ENCODE peak calls at places on chromosomes 11 and 22, in ten cellular contexts. One of them, this sample, is unnamed.

GRCh38 chr11:61587951-61588695 is 7.2 kb upstream of the SYT7 start:
- DNase-seq in IMR-90: no peak
- DNase-seq in spleen: peak; percentile 83
- DNase-seq in PC-3: peak; percentile 62
- DNase-seq in epithelial cell of prostate: no peak
- DNase-seq in caudate nucleus: peak; percentile 53
- DNase-seq in heart right ventricle: peak; percentile 66
- DNase-seq in H9: peak; percentile 93
- DNase-seq in K562: peak; percentile 79
- DNase-seq in lower lobe of right lung: peak; percentile 72
- DNase-seq in this sample: peak; percentile 71

GRCh38 chr22:17706451-17706900 is 67.8 kb downstream of the BID start:
- DNase-seq in IMR-90: peak; percentile 93
- DNase-seq in spleen: no peak
- DNase-seq in PC-3: peak; percentile 83
- DNase-seq in epithelial cell of prostate: peak; percentile 86
- DNase-seq in caudate nucleus: peak; percentile 35
- DNase-seq in heart right ventricle: peak; percentile 35
- DNase-seq in H9: peak; percentile 41
- DNase-seq in K562: peak; percentile 33
- DNase-seq in lower lobe of right lung: no peak
- DNase-seq in this sample: peak; percentile 86

GRCh38 chr11:100612766-100613165 is 74.3 kb upstream of the ARHGAP42 start:
- DNase-seq in IMR-90: no peak
- DNase-seq in spleen: no peak
- DNase-seq in PC-3: peak; percentile 8
- DNase-seq in epithelial cell of prostate: no peak
- DNase-seq in caudate nucleus: no peak
- DNase-seq in heart right ventricle: no peak
- DNase-seq in H9: no peak
- DNase-seq in K562: no peak
- DNase-seq in lower lobe of right lung: no peak
- DNase-seq in this sample: no peak

GRCh38 chr11:57001674-57002401 is 13.1 kb downstream of the OR5AK2 start:
- DNase-seq in IMR-90: peak; percentile 21
- DNase-seq in spleen: no peak
- DNase-seq in PC-3: peak; percentile 40
- DNase-seq in epithelial cell of prostate: no peak
- DNase-seq in caudate nucleus: no peak
- DNase-seq in heart right ventricle: no peak
- DNase-seq in H9: no peak
- DNase-seq in K562: peak; percentile 28
- DNase-seq in lower lobe of right lung: no peak
- DNase-seq in this sample: no peak

GRCh38 chr11:15309296-15309695 is 194.6 kb downstream of the INSC start:
- DNase-seq in IMR-90: no peak
- DNase-seq in spleen: no peak
- DNase-seq in PC-3: no peak
- DNase-seq in epithelial cell of prostate: no peak
- DNase-seq in caudate nucleus: no peak
- DNase-seq in heart right ventricle: no peak
- DNase-seq in H9: no peak
- DNase-seq in K562: no peak
- DNase-seq in lower lobe of right lung: no peak
- DNase-seq in this sample: no peak

GRCh38 chr11:84514436-84514835 is 1112.7 kb downstream of the DLG2 start:
- DNase-seq in IMR-90: no peak
- DNase-seq in spleen: no peak
- DNase-seq in PC-3: no peak
- DNase-seq in epithelial cell of prostate: no peak
- DNase-seq in caudate nucleus: no peak
- DNase-seq in heart right ventricle: no peak
- DNase-seq in H9: no peak
- DNase-seq in K562: no peak
- DNase-seq in lower lobe of right lung: no peak
- DNase-seq in this sample: no peak

GRCh38 chr11:73314121-73314948 is 6.3 kb downstream of the ARHGEF17 start:
- DNase-seq in IMR-90: peak; percentile 72
- DNase-seq in spleen: no peak
- DNase-seq in PC-3: no peak
- DNase-seq in epithelial cell of prostate: no peak
- DNase-seq in caudate nucleus: peak; percentile 65
- DNase-seq in heart right ventricle: peak; percentile 54
- DNase-seq in H9: no peak
- DNase-seq in K562: peak; percentile 42
- DNase-seq in lower lobe of right lung: peak; percentile 75
- DNase-seq in this sample: no peak

GRCh38 chr22:26362471-26362870 is 66.6 kb upstream of the ASPHD2 start:
- DNase-seq in IMR-90: peak; percentile 6
- DNase-seq in spleen: no peak
- DNase-seq in PC-3: no peak
- DNase-seq in epithelial cell of prostate: no peak
- DNase-seq in caudate nucleus: no peak
- DNase-seq in heart right ventricle: no peak
- DNase-seq in H9: no peak
- DNase-seq in K562: no peak
- DNase-seq in lower lobe of right lung: no peak
- DNase-seq in this sample: no peak

GRCh38 chr11:121648306-121648705 is 195.5 kb upstream of the SORL1-AS1 start:
- DNase-seq in IMR-90: no peak
- DNase-seq in spleen: no peak
- DNase-seq in PC-3: no peak
- DNase-seq in epithelial cell of prostate: no peak
- DNase-seq in caudate nucleus: no peak
- DNase-seq in heart right ventricle: no peak
- DNase-seq in H9: no peak
- DNase-seq in K562: no peak
- DNase-seq in lower lobe of right lung: no peak
- DNase-seq in this sample: no peak

GRCh38 chr11:100830295-100830694 is 143.2 kb downstream of the ARHGAP42 start:
- DNase-seq in IMR-90: no peak
- DNase-seq in spleen: no peak
- DNase-seq in PC-3: no peak
- DNase-seq in epithelial cell of prostate: no peak
- DNase-seq in caudate nucleus: no peak
- DNase-seq in heart right ventricle: no peak
- DNase-seq in H9: no peak
- DNase-seq in K562: no peak
- DNase-seq in lower lobe of right lung: no peak
- DNase-seq in this sample: no peak

GRCh38 chr11:35303596-35304392 is 115.6 kb downstream of the SLC1A2 start:
- DNase-seq in IMR-90: peak; percentile 79
- DNase-seq in spleen: no peak
- DNase-seq in PC-3: peak; percentile 14
- DNase-seq in epithelial cell of prostate: no peak
- DNase-seq in caudate nucleus: peak; percentile 47
- DNase-seq in heart right ventricle: peak; percentile 41
- DNase-seq in H9: no peak
- DNase-seq in K562: no peak
- DNase-seq in lower lobe of right lung: peak; percentile 61
- DNase-seq in this sample: no peak

GRCh38 chr22:27206001-27206746 is 548.8 kb downstream of the MIAT start:
- DNase-seq in IMR-90: peak; percentile 73
- DNase-seq in spleen: no peak
- DNase-seq in PC-3: no peak
- DNase-seq in epithelial cell of prostate: no peak
- DNase-seq in caudate nucleus: no peak
- DNase-seq in heart right ventricle: no peak
- DNase-seq in H9: no peak
- DNase-seq in K562: no peak
- DNase-seq in lower lobe of right lung: no peak
- DNase-seq in this sample: no peak

GRCh38 chr22:39090426-39091064 is 6.5 kb upstream of the APOBEC3H start:
- DNase-seq in IMR-90: no peak
- DNase-seq in spleen: peak; percentile 94
- DNase-seq in PC-3: peak; percentile 96
- DNase-seq in epithelial cell of prostate: peak; percentile 70
- DNase-seq in caudate nucleus: no peak
- DNase-seq in heart right ventricle: no peak
- DNase-seq in H9: no peak
- DNase-seq in K562: no peak
- DNase-seq in lower lobe of right lung: peak; percentile 60
- DNase-seq in this sample: peak; percentile 73

GRCh38 chr11:48099916-48100446 is 116.6 kb upstream of the OR4B1 start:
- DNase-seq in IMR-90: no peak
- DNase-seq in spleen: no peak
- DNase-seq in PC-3: no peak
- DNase-seq in epithelial cell of prostate: no peak
- DNase-seq in caudate nucleus: no peak
- DNase-seq in heart right ventricle: no peak
- DNase-seq in H9: no peak
- DNase-seq in K562: no peak
- DNase-seq in lower lobe of right lung: no peak
- DNase-seq in this sample: no peak

GRCh38 chr22:18965526-18966421 is 29.7 kb upstream of the PRODH start:
- DNase-seq in IMR-90: no peak
- DNase-seq in spleen: no peak
- DNase-seq in PC-3: no peak
- DNase-seq in epithelial cell of prostate: no peak
- DNase-seq in caudate nucleus: peak; percentile 40
- DNase-seq in heart right ventricle: no peak
- DNase-seq in H9: no peak
- DNase-seq in K562: no peak
- DNase-seq in lower lobe of right lung: peak; percentile 30
- DNase-seq in this sample: no peak

GRCh38 chr22:36298118-36298517 is 45.2 kb downstream of the APOL1 start:
- DNase-seq in IMR-90: no peak
- DNase-seq in spleen: peak; percentile 30
- DNase-seq in PC-3: no peak
- DNase-seq in epithelial cell of prostate: no peak
- DNase-seq in caudate nucleus: no peak
- DNase-seq in heart right ventricle: no peak
- DNase-seq in H9: no peak
- DNase-seq in K562: no peak
- DNase-seq in lower lobe of right lung: no peak
- DNase-seq in this sample: no peak
- H3K27ac ChIP-seq in IMR-90: no peak overlapping the region
- H3K27ac ChIP-seq in spleen: peak overlapping the region; percentile 64
- H3K27ac ChIP-seq in PC-3: no peak overlapping the region
- H3K27ac ChIP-seq in epithelial cell of prostate: no peak overlapping the region
- H3K27ac ChIP-seq in caudate nucleus: no peak overlapping the region
- H3K27ac ChIP-seq in heart right ventricle: no peak overlapping the region
- H3K27ac ChIP-seq in H9: no peak overlapping the region
- H3K27ac ChIP-seq in K562: no peak overlapping the region
- H3K27ac ChIP-seq in lower lobe of right lung: no peak overlapping the region
- H3K27ac ChIP-seq in this sample: peak overlapping the region; percentile 33

DNA sequence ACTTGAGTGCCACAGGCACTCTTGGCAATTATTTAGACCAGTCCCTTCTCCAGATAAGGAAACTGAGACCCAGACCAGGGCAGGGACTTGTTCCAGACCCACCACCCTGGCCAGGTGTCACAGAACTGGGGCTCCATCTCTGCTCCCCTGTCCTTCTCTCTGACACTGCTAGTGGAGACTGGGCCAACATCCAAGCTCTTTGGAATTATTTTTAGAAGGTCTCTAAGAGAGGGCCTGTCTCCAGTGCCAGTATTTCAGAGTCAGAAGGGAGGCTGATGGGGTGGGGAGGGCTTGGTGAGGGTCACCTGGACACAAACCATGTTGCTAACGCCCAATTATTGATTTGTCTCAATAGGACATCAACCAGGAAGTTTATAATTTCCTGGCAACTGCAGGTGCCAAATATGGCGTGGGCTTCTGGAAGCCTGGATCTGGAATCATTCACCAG is 32.7 kb downstream of the POLR3H start:
- DNase-seq in IMR-90: no peak
- DNase-seq in spleen: no peak
- DNase-seq in PC-3: no peak
- DNase-seq in epithelial cell of prostate: no peak
- DNase-seq in caudate nucleus: no peak
- DNase-seq in heart right ventricle: peak; percentile 63
- DNase-seq in H9: no peak
- DNase-seq in K562: no peak
- DNase-seq in lower lobe of right lung: no peak
- DNase-seq in this sample: no peak
- H3K27ac ChIP-seq in IMR-90: no peak overlapping the region
- H3K27ac ChIP-seq in spleen: no peak overlapping the region
- H3K27ac ChIP-seq in PC-3: no peak overlapping the region
- H3K27ac ChIP-seq in epithelial cell of prostate: no peak overlapping the region
- H3K27ac ChIP-seq in caudate nucleus: peak overlapping the region; percentile 94
- H3K27ac ChIP-seq in heart right ventricle: peak overlapping the region; percentile 56
- H3K27ac ChIP-seq in H9: no peak overlapping the region
- H3K27ac ChIP-seq in K562: peak overlapping the region; percentile 69
- H3K27ac ChIP-seq in lower lobe of right lung: no peak overlapping the region
- H3K27ac ChIP-seq in this sample: peak overlapping the region; percentile 79

DNA sequence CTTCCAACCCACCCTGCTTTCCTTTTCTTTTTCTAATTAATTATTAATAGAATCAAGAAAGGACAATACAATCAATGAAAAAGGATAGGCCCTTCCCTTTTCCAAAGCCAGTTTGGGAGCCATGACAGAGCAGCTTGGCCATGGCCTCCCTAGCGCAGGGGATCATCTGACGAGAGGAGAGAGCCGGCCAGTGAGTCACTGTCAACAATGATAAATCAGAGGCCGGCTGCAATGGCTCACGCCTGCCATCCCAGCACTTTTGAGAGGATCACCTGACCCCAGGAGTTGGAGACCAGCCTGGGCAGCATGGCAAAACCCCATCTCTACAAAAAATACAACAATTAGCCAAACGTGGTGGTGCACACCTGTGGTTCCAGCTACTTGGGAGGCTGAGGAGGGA is 27.5 kb upstream of the KRTAP5-7 start:
- DNase-seq in IMR-90: no peak
- DNase-seq in spleen: peak; percentile 7
- DNase-seq in PC-3: peak; percentile 64
- DNase-seq in epithelial cell of prostate: no peak
- DNase-seq in caudate nucleus: no peak
- DNase-seq in heart right ventricle: no peak
- DNase-seq in H9: no peak
- DNase-seq in K562: no peak
- DNase-seq in lower lobe of right lung: no peak
- DNase-seq in this sample: no peak
- H3K27ac ChIP-seq in IMR-90: no peak overlapping the region
- H3K27ac ChIP-seq in spleen: no peak overlapping the region
- H3K27ac ChIP-seq in PC-3: peak overlapping the region; percentile 7
- H3K27ac ChIP-seq in epithelial cell of prostate: no peak overlapping the region
- H3K27ac ChIP-seq in caudate nucleus: no peak overlapping the region
- H3K27ac ChIP-seq in heart right ventricle: no peak overlapping the region
- H3K27ac ChIP-seq in H9: no peak overlapping the region
- H3K27ac ChIP-seq in K562: no peak overlapping the region
- H3K27ac ChIP-seq in lower lobe of right lung: no peak overlapping the region
- H3K27ac ChIP-seq in this sample: no peak overlapping the region

DNA sequence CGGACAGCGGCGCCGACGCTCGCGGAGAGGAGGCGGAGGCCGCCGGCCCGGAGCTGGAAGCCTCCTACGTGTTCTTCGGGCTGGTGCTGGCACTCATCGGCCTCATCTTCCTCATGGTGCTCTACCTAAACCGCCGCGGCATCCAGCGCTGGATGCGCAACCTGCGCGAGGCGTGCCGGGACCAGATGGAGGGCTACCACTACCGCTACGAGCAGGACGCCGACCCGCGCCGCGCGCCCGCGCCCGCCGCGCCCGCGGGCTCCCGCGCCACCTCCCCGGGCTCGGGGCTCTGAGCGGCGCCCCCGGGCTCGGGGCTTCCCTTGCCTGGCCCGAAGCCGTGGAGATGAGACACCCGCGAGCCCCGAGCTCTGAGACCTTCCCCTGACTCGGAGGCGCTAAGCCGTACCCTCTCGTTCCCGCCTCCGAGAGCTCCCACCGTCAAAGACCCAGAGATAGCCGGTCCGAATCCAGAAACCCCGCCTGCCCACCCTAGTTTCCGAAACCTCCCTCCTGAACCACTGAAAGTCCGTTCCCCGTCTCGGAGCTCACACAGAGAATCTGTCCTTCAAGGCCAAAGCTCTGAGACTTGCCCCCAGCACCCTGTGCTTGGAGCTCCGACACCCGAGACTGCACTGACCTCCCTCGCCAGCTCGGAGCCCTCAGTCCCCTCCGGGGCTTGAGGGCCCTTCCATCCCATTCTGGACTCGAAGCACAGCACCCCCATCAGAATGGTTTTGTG is 1.5 kb downstream of the TPBGL start:
- DNase-seq in IMR-90: no peak
- DNase-seq in spleen: no peak
- DNase-seq in PC-3: no peak
- DNase-seq in epithelial cell of prostate: no peak
- DNase-seq in caudate nucleus: no peak
- DNase-seq in heart right ventricle: no peak
- DNase-seq in H9: peak; percentile 32
- DNase-seq in K562: no peak
- DNase-seq in lower lobe of right lung: no peak
- DNase-seq in this sample: no peak
- H3K27ac ChIP-seq in IMR-90: no peak overlapping the region
- H3K27ac ChIP-seq in spleen: peak overlapping the region; percentile 23
- H3K27ac ChIP-seq in PC-3: no peak overlapping the region
- H3K27ac ChIP-seq in epithelial cell of prostate: no peak overlapping the region
- H3K27ac ChIP-seq in caudate nucleus: no peak overlapping the region
- H3K27ac ChIP-seq in heart right ventricle: no peak overlapping the region
- H3K27ac ChIP-seq in H9: no peak overlapping the region
- H3K27ac ChIP-seq in K562: no peak overlapping the region
- H3K27ac ChIP-seq in lower lobe of right lung: no peak overlapping the region
- H3K27ac ChIP-seq in this sample: no peak overlapping the region

This sample was measured in RWPE1.